ENCODE peak calls at places on chromosomes 7 and 10, in six cellular contexts. One of them, this sample, is unnamed.

GRCh38 chr7:159033956-159034938 is 110.4 kb downstream of the VIPR2 start:
- DNase-seq in K562: no peak
- DNase-seq in GM12878: no peak
- DNase-seq in A549: no peak
- DNase-seq in endothelial cell of umbilical vein: no peak
- DNase-seq in HepG2: no peak
- DNase-seq in this sample: no peak

GRCh38 chr7:157683251-157684156 is 346.7 kb downstream of the DNAJB6 start:
- DNase-seq in A549: no peak
- DNase-seq in GM12878: no peak
- DNase-seq in HepG2: no peak
- DNase-seq in K562: no peak
- DNase-seq in endothelial cell of umbilical vein: no peak
- DNase-seq in this sample: no peak

GRCh38 chr10:58967551-58968418 is 208.7 kb upstream of the PHYHIPL start:
- DNase-seq in GM12878: no peak
- DNase-seq in A549: peak; percentile 43
- DNase-seq in HepG2: peak; percentile 93
- DNase-seq in endothelial cell of umbilical vein: no peak
- DNase-seq in K562: no peak
- DNase-seq in this sample: no peak

GRCh38 chr7:21939136-21939857 is 6.4 kb downstream of the CDCA7L start:
- DNase-seq in K562: no peak
- DNase-seq in A549: no peak
- DNase-seq in endothelial cell of umbilical vein: peak; percentile 88
- DNase-seq in GM12878: peak; percentile 82
- DNase-seq in HepG2: no peak
- DNase-seq in this sample: no peak

GRCh38 chr10:132264306-132264950 is 43.3 kb downstream of the STK32C start:
- DNase-seq in A549: no peak
- DNase-seq in K562: no peak
- DNase-seq in GM12878: no peak
- DNase-seq in HepG2: no peak
- DNase-seq in endothelial cell of umbilical vein: no peak
- DNase-seq in this sample: no peak

GRCh38 chr7:26863504-26864308 is 684 bp downstream of the SKAP2 start:
- DNase-seq in A549: peak; percentile 51
- DNase-seq in GM12878: peak; percentile 37
- DNase-seq in endothelial cell of umbilical vein: no peak
- DNase-seq in K562: peak; percentile 15
- DNase-seq in HepG2: peak; percentile 12
- DNase-seq in this sample: peak; percentile 63

GRCh38 chr10:110803830-110804338 is 67.8 kb upstream of the PDCD4 start:
- DNase-seq in K562: peak; percentile 22
- DNase-seq in endothelial cell of umbilical vein: peak; percentile 36
- DNase-seq in GM12878: peak; percentile 47
- DNase-seq in A549: peak; percentile 50
- DNase-seq in HepG2: peak; percentile 45
- DNase-seq in this sample: peak; percentile 65

GRCh38 chr10:131700032-131700431 is 200.8 kb upstream of the PPP2R2D start:
- DNase-seq in K562: no peak
- DNase-seq in GM12878: no peak
- DNase-seq in A549: no peak
- DNase-seq in HepG2: no peak
- DNase-seq in endothelial cell of umbilical vein: no peak
- DNase-seq in this sample: no peak

GRCh38 chr10:6151087-6151977 is 51.4 kb upstream of the PFKFB3 start:
- DNase-seq in endothelial cell of umbilical vein: peak; percentile 83
- DNase-seq in K562: peak; percentile 50
- DNase-seq in HepG2: peak; percentile 36
- DNase-seq in GM12878: peak; percentile 51
- DNase-seq in A549: peak; percentile 66
- DNase-seq in this sample: peak; percentile 79

GRCh38 chr10:45061982-45062381 is 61.3 kb downstream of the ZNF22 start:
- DNase-seq in GM12878: no peak
- DNase-seq in endothelial cell of umbilical vein: no peak
- DNase-seq in K562: no peak
- DNase-seq in HepG2: no peak
- DNase-seq in A549: no peak
- DNase-seq in this sample: peak; percentile 19

GRCh38 chr10:50919010-50919409 is 33.6 kb upstream of the A1CF start:
- DNase-seq in GM12878: no peak
- DNase-seq in HepG2: no peak
- DNase-seq in K562: no peak
- DNase-seq in A549: no peak
- DNase-seq in endothelial cell of umbilical vein: no peak
- DNase-seq in this sample: no peak

GRCh38 chr7:30869794-30870491 is 41.7 kb upstream of the AQP1 start:
- DNase-seq in K562: no peak
- DNase-seq in GM12878: no peak
- DNase-seq in HepG2: no peak
- DNase-seq in endothelial cell of umbilical vein: peak; percentile 93
- DNase-seq in A549: no peak
- DNase-seq in this sample: no peak

GRCh38 chr7:37097276-37097675 is 351.4 kb downstream of the ELMO1 start:
- DNase-seq in endothelial cell of umbilical vein: no peak
- DNase-seq in HepG2: no peak
- DNase-seq in GM12878: no peak
- DNase-seq in K562: no peak
- DNase-seq in A549: no peak
- DNase-seq in this sample: no peak

GRCh38 chr7:8618441-8619070 is 185.1 kb downstream of the NXPH1 start:
- DNase-seq in A549: no peak
- DNase-seq in K562: no peak
- DNase-seq in endothelial cell of umbilical vein: no peak
- DNase-seq in HepG2: no peak
- DNase-seq in GM12878: no peak
- DNase-seq in this sample: no peak

GRCh38 chr10:125146791-125147604 is 13.4 kb downstream of the CTBP2 start:
- DNase-seq in GM12878: no peak
- DNase-seq in endothelial cell of umbilical vein: no peak
- DNase-seq in A549: peak; percentile 70
- DNase-seq in HepG2: no peak
- DNase-seq in K562: no peak
- DNase-seq in this sample: peak; percentile 47

GRCh38 chr7:57182031-57182430 is 49.8 kb upstream of the ZNF479 start:
- DNase-seq in HepG2: no peak
- DNase-seq in A549: no peak
- DNase-seq in K562: no peak
- DNase-seq in GM12878: no peak
- DNase-seq in endothelial cell of umbilical vein: no peak
- DNase-seq in this sample: no peak

GRCh38 chr10:121753726-121754476 is 155.7 kb upstream of the FGFR2 start:
- DNase-seq in HepG2: no peak
- DNase-seq in endothelial cell of umbilical vein: peak; percentile 88
- DNase-seq in K562: peak; percentile 11
- DNase-seq in A549: peak; percentile 37
- DNase-seq in GM12878: peak; percentile 46
- DNase-seq in this sample: peak; percentile 17

GRCh38 chr7:13988765-13989137 is 715 bp downstream of the ETV1 start:
- DNase-seq in A549: no peak
- DNase-seq in GM12878: no peak
- DNase-seq in HepG2: no peak
- DNase-seq in endothelial cell of umbilical vein: peak; percentile 67
- DNase-seq in K562: peak; percentile 24
- DNase-seq in this sample: no peak

GRCh38 chr10:110074298-110074697 is 66.5 kb downstream of the ADD3 start:
- DNase-seq in GM12878: no peak
- DNase-seq in endothelial cell of umbilical vein: peak; percentile 50
- DNase-seq in A549: no peak
- DNase-seq in K562: no peak
- DNase-seq in HepG2: peak; percentile 41
- DNase-seq in this sample: peak; percentile 69

GRCh38 chr7:19110026-19110777 is 7.2 kb downstream of the TWIST1 start:
- DNase-seq in K562: no peak
- DNase-seq in endothelial cell of umbilical vein: no peak
- DNase-seq in HepG2: no peak
- DNase-seq in A549: no peak
- DNase-seq in GM12878: no peak
- DNase-seq in this sample: no peak

GRCh38 chr7:128167316-128167691 is 73.8 kb upstream of the LEP start:
- DNase-seq in endothelial cell of umbilical vein: no peak
- DNase-seq in HepG2: no peak
- DNase-seq in A549: peak; percentile 60
- DNase-seq in K562: peak; percentile 50
- DNase-seq in GM12878: no peak
- DNase-seq in this sample: peak; percentile 51

GRCh38 chr10:60728056-60728455 is 50.2 kb upstream of the CDK1 start:
- DNase-seq in K562: no peak
- DNase-seq in HepG2: no peak
- DNase-seq in endothelial cell of umbilical vein: no peak
- DNase-seq in A549: no peak
- DNase-seq in GM12878: no peak
- DNase-seq in this sample: no peak

GRCh38 chr10:79111427-79111826 is 42.7 kb downstream of the ZMIZ1 start:
- DNase-seq in endothelial cell of umbilical vein: no peak
- DNase-seq in A549: peak; percentile 85
- DNase-seq in HepG2: peak; percentile 61
- DNase-seq in GM12878: no peak
- DNase-seq in K562: no peak
- DNase-seq in this sample: no peak

GRCh38 chr7:73892003-73892975 is 31.3 kb downstream of the TMEM270 start:
- DNase-seq in GM12878: no peak
- DNase-seq in K562: no peak
- DNase-seq in endothelial cell of umbilical vein: peak; percentile 53
- DNase-seq in HepG2: no peak
- DNase-seq in A549: no peak
- DNase-seq in this sample: no peak

DNA sequence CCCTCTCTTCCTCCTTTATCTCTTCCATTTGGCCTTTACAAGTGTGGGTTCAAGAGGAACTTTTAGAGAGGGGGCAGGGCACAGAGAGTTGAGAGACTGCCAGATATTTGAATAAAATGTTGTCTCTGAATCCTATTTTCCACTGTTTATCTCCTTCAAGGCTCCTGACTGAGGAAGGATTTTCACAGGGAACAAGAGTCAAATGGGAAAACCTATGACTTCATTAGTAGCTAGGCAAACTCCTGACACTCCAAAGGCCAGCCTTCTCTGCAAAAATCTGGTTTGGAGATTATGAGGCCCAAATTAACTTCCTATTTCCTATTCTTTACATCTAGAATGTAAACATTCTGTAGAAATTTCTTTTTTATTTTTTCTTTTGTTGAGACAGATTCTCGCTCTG is 283.9 kb upstream of the PODXL start:
- DNase-seq in endothelial cell of umbilical vein: no peak
- DNase-seq in A549: no peak
- DNase-seq in HepG2: no peak
- DNase-seq in GM12878: no peak
- DNase-seq in K562: no peak
- DNase-seq in this sample: no peak
- TF ChIP-seq MAX in endothelial cell of umbilical vein: no peak
- TF ChIP-seq MAX in A549: no peak
- TF ChIP-seq MAX in HepG2: no peak
- TF ChIP-seq MAX in GM12878: no peak
- TF ChIP-seq MAX in K562: no peak
- TF ChIP-seq MAX in this sample: no peak

GRCh38 chr7:82859106-82859850 is 303.4 kb downstream of the PCLO start:
- DNase-seq in HepG2: no peak
- DNase-seq in K562: no peak
- DNase-seq in GM12878: no peak
- DNase-seq in endothelial cell of umbilical vein: peak; percentile 65
- DNase-seq in A549: no peak
- DNase-seq in this sample: peak; percentile 43
- TF ChIP-seq MYC in HepG2: no peak
- TF ChIP-seq MYC in K562: no peak
- TF ChIP-seq MYC in GM12878: no peak
- TF ChIP-seq MYC in endothelial cell of umbilical vein: no peak
- TF ChIP-seq MYC in A549: no peak
- TF ChIP-seq MYC in this sample: no peak

GRCh38 chr7:105713488-105714465 is 132.5 kb upstream of the EFCAB10 start:
- DNase-seq in endothelial cell of umbilical vein: no peak
- DNase-seq in A549: no peak
- DNase-seq in K562: no peak
- DNase-seq in HepG2: no peak
- DNase-seq in GM12878: no peak
- DNase-seq in this sample: no peak
- TF ChIP-seq MAX in endothelial cell of umbilical vein: no peak
- TF ChIP-seq MAX in A549: no peak
- TF ChIP-seq MAX in K562: no peak
- TF ChIP-seq MAX in HepG2: no peak
- TF ChIP-seq MAX in GM12878: no peak
- TF ChIP-seq MAX in this sample: no peak

GRCh38 chr7:50212016-50212325 is 92.5 kb upstream of the IKZF1 start:
- DNase-seq in K562: no peak
- DNase-seq in GM12878: no peak
- DNase-seq in A549: no peak
- DNase-seq in endothelial cell of umbilical vein: no peak
- DNase-seq in HepG2: no peak
- DNase-seq in this sample: no peak
- TF ChIP-seq MYC in K562: no peak
- TF ChIP-seq MYC in GM12878: no peak
- TF ChIP-seq MYC in A549: no peak
- TF ChIP-seq MYC in endothelial cell of umbilical vein: no peak
- TF ChIP-seq MYC in HepG2: no peak
- TF ChIP-seq MYC in this sample: no peak

DNA sequence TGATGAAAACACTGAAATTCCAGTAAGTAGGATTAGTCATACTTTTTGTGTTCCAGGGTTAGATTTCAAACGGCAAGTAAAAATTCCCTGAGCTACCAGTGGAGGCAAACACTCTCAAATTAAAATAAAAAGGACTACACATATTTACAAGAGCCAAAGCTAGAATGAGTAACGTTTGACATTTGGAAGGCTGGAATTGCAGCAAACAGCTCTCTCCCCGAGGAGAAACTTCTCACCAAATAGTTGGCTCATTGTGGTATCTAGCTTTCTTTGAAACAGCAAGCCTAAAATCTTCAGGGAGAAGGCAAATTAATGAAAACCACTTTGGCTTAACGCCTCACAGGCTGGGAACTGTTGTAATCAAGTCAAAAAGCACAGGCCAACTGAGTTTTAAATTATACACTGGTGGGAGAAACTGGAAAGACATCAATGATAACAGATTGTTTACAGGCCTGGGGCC is 288.3 kb downstream of the SNX13 start:
- DNase-seq in K562: no peak
- DNase-seq in endothelial cell of umbilical vein: peak; percentile 37
- DNase-seq in GM12878: no peak
- DNase-seq in A549: peak; percentile 37
- DNase-seq in HepG2: no peak
- DNase-seq in this sample: no peak
- TF ChIP-seq MAX in K562: no peak
- TF ChIP-seq MAX in endothelial cell of umbilical vein: no peak
- TF ChIP-seq MAX in GM12878: no peak
- TF ChIP-seq MAX in A549: no peak
- TF ChIP-seq MAX in HepG2: no peak
- TF ChIP-seq MAX in this sample: no peak